ENCODE peak calls at places on chromosomes 6 and 20, in seven cellular contexts. W is AG10803; S is AG09309; T is astrocyte of the spinal cord; C is HFFc6; K is CD4-positive, alpha-beta T cell; R is H1. H is an unnamed sample.

GRCh38 chr6:158057213-158057987 is 75.7 kb downstream of the SYNJ2 start:
- DNase-seq in W (peak), S (peak), T (peak), C (peak), K (no peak), R (no peak), H (no peak)

GRCh38 chr20:6086868-6087267 is 33.0 kb upstream of the LRRN4 start:
- DNase-seq in W (peak), S (no peak), T (no peak), C (no peak), K (no peak), R (no peak), H (no peak)

GRCh38 chr20:23069073-23069472 is 17.1 kb downstream of the CD93 start:
- DNase-seq in W (no peak), S (no peak), T (no peak), C (no peak), K (no peak), R (no peak), H (no peak)

GRCh38 chr6:111791415-111791814 is 81.8 kb downstream of the FYN start:
- DNase-seq in W (peak), S (no peak), T (no peak), C (peak), K (no peak), R (no peak), H (no peak)

GRCh38 chr6:94215614-94216013 is 796.3 kb upstream of the EPHA7 start:
- DNase-seq in W (no peak), S (no peak), T (no peak), C (no peak), K (no peak), R (no peak), H (no peak)

GRCh38 chr6:28488916-28489365 is 26.7 kb downstream of the GPX6 start:
- DNase-seq in W (peak), S (peak), T (peak), C (peak), K (no peak), R (peak), H (no peak)

GRCh38 chr6:157649311-157650260 is 173.5 kb upstream of the SNX9 start:
- DNase-seq in W (no peak), S (no peak), T (no peak), C (no peak), K (no peak), R (no peak), H (no peak)

GRCh38 chr6:170253910-170254269 is 37.0 kb downstream of the DLL1 start:
- DNase-seq in W (no peak), S (no peak), T (no peak), C (no peak), K (no peak), R (no peak), H (no peak)

GRCh38 chr20:50460608-50461268 is 49.4 kb upstream of the PTPN1 start:
- DNase-seq in W (peak), S (no peak), T (peak), C (peak), K (peak), R (peak), H (peak)

GRCh38 chr6:147106759-147107401 is 97.3 kb upstream of the STXBP5 start:
- DNase-seq in W (peak), S (no peak), T (peak), C (peak), K (no peak), R (no peak), H (no peak)

GRCh38 chr6:10554826-10555225 is 33.7 kb downstream of the GCNT2 start:
- DNase-seq in W (no peak), S (no peak), T (no peak), C (no peak), K (no peak), R (no peak), H (no peak)

GRCh38 chr6:16773376-16773775 is 12.1 kb upstream of the ATXN1 start:
- DNase-seq in W (no peak), S (no peak), T (no peak), C (no peak), K (no peak), R (no peak), H (no peak)

GRCh38 chr6:134676307-134677281 is 273.3 kb downstream of the ALDH8A1 start:
- DNase-seq in W (no peak), S (no peak), T (peak), C (no peak), K (no peak), R (no peak), H (no peak)

GRCh38 chr6:17431581-17431980 is 38.2 kb downstream of the CAP2 start:
- DNase-seq in W (peak), S (peak), T (peak), C (peak), K (no peak), R (no peak), H (no peak)

GRCh38 chr6:71226151-71226550 is 62.5 kb upstream of the OGFRL1 start:
- DNase-seq in W (no peak), S (no peak), T (no peak), C (no peak), K (no peak), R (no peak), H (no peak)

GRCh38 chr20:50824137-50824536 is 29.3 kb downstream of the BCAS4 start:
- DNase-seq in W (peak), S (no peak), T (peak), C (peak), K (no peak), R (no peak), H (no peak)

GRCh38 chr6:105485456-105485855 is 82.6 kb upstream of the PREP start:
- DNase-seq in W (no peak), S (no peak), T (no peak), C (no peak), K (no peak), R (no peak), H (no peak)

GRCh38 chr6:69732640-69733039 is 64.2 kb downstream of the LMBRD1 start:
- DNase-seq in W (peak), S (no peak), T (peak), C (no peak), K (no peak), R (no peak), H (no peak)

GRCh38 chr20:20765696-20766095 is 53.3 kb upstream of the RALGAPA2 start:
- DNase-seq in W (no peak), S (no peak), T (no peak), C (no peak), K (no peak), R (no peak), H (no peak)

GRCh38 chr6:4920914-4921410 is 82.9 kb downstream of the RPP40 start:
- DNase-seq in W (peak), S (no peak), T (no peak), C (no peak), K (no peak), R (no peak), H (no peak)

GRCh38 chr20:43440531-43440930 is 17.2 kb upstream of the SRSF6 start:
- DNase-seq in W (no peak), S (no peak), T (no peak), C (no peak), K (no peak), R (no peak), H (no peak)

GRCh38 chr6:158611600-158612041 is 32.9 kb downstream of the DYNLT1 start:
- DNase-seq in W (no peak), S (no peak), T (no peak), C (no peak), K (no peak), R (peak), H (no peak)

GRCh38 chr6:45021652-45022051 is 306.5 kb upstream of the RUNX2 start:
- DNase-seq in W (peak), S (no peak), T (peak), C (peak), K (no peak), R (no peak), H (no peak)

GRCh38 chr6:66985816-66986215 is 1278.8 kb upstream of the EYS start:
- DNase-seq in W (no peak), S (no peak), T (no peak), C (no peak), K (no peak), R (no peak), H (no peak)

DNA sequence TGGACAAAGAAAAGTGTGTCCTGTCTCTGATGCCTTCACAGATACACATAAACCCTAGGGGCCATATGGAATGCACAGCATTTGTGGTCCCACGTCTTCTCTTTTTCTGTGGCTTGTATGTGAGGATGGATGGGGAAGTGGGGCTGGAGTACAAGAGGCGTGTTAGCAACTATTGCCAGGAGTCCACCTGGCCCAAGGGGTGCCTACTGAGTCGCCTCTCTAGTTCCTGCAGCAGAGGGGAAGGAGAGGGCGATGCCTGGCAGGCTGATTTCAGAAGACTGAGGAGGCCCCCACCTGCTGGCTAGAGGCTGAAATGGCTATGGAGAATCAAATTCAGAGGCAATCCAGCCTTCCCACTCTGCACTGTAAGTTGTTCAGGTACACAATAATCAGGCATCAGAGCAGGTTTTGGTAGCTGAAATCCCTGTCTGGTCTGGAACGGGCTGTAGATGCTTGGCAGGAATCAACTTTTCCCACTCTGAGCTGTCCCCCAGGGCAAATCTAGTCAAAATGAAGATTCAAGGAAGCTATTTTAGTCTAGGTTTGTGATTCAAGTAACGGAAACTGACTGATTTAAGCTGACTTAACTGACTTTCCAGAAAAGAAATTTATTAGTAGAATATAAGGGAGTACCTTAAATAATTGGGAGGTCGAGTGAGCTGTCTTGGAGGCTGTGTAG is 14.9 kb upstream of the PPARD start:
- DNase-seq in W (peak), S (no peak), T (peak), C (peak), K (peak), R (peak), H (peak)
- TF ChIP-seq CTCF in W (peak), S (peak), T (peak), C (peak), K (peak), R (peak), H (peak)

DNA sequence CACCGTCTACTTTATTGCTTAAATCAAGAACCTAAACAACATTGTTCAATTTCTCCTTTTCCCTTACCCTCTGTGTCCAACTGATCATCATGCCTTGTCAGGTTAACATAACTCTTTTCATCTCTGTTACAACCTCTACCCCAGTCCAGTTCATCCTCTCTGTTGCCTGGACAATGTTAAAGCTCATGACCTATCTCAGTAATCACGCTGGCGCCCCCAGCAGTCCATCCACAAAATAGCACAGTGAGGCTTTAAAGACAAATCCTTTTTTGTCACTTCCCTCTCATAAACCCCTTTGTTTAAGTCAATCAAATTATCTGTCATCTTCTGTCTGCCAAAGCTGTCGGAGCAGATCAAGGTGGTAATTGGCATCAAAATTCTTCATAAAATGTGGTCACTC is 140.1 kb downstream of the QKI start:
- DNase-seq in W (peak), S (no peak), T (peak), C (peak), K (peak), R (peak), H (peak)
- TF ChIP-seq CTCF in W (peak), S (peak), T (peak), C (peak), K (peak), R (peak), H (peak)

GRCh38 chr20:36154696-36155628 is at the start of gene EPB41L1:
- DNase-seq in W (no peak), S (no peak), T (peak), C (no peak), K (no peak), R (peak), H (no peak)

GRCh38 chr20:36155629-36155971 is 1.1 kb downstream of the EPB41L1 start:
- DNase-seq in W (no peak), S (no peak), T (no peak), C (no peak), K (no peak), R (no peak), H (no peak)

GRCh38 chr20:36152266-36152665 is 2.3 kb upstream of the EPB41L1 start:
- DNase-seq in W (no peak), S (no peak), T (no peak), C (no peak), K (no peak), R (no peak), H (no peak)

GRCh38 chr20:36153204-36153603 is 1.3 kb upstream of the EPB41L1 start:
- DNase-seq in W (no peak), S (no peak), T (no peak), C (no peak), K (no peak), R (no peak), H (no peak)

DNA sequence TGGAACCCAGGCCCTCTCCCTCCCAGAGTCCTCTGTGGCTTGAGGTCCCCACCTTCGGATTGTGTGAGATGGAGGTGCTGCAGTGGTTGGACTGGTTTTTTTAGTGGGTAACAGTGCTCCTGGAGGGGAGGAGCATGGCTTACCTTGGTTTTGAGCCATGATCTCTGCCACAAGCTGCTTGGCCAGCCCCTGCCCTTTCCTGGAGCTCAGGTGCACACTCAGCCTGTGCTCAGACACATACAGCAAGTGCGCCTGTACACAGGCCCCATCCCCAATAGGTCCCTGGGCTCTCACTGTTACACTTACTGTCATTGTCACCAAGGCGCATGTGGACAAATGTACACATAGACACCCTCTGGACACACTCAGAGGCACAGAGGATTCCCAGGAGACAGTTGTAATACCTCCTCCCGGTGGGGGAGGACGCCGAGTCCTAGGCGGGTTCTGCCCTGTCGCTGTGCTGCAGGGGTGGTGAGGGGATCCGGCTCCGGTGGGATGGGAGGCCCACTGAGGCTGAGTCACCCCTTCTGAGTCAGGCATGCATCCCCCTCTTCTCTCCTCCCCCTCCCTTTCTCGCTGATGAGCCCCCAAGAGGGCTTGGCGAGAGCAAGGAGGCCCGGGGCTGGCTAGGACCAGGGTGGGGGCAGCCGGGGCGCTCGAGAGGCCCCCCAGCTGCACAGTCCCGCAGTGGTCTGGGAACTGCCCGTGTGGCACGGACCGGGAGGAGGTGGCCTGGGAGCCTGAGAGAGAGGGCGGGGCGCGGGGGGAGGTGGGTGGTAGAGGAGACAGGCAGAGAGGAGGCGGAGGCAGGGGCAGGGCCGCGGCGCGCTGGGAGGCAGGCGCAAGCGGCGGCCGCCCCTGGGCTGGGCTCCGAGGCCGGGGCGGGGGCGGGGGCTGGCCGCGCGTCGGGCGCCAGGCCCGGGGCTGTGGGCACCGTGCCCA is 515 bp upstream of the EPB41L1 start:
- DNase-seq in W (peak), S (no peak), T (peak), C (peak), K (no peak), R (peak), H (no peak)
- TF ChIP-seq CTCF in W (no peak), S (no peak), T (no peak), C (no peak), K (no peak), R (no peak), H (no peak)

GRCh38 chr6:168150551-168151444 is 71.8 kb upstream of the FRMD1 start:
- DNase-seq in W (no peak), S (no peak), T (no peak), C (no peak), K (no peak), R (peak), H (no peak)
- TF ChIP-seq CTCF in W (peak), S (peak), T (peak), C (peak), K (no peak), R (peak), H (no peak)

DNA sequence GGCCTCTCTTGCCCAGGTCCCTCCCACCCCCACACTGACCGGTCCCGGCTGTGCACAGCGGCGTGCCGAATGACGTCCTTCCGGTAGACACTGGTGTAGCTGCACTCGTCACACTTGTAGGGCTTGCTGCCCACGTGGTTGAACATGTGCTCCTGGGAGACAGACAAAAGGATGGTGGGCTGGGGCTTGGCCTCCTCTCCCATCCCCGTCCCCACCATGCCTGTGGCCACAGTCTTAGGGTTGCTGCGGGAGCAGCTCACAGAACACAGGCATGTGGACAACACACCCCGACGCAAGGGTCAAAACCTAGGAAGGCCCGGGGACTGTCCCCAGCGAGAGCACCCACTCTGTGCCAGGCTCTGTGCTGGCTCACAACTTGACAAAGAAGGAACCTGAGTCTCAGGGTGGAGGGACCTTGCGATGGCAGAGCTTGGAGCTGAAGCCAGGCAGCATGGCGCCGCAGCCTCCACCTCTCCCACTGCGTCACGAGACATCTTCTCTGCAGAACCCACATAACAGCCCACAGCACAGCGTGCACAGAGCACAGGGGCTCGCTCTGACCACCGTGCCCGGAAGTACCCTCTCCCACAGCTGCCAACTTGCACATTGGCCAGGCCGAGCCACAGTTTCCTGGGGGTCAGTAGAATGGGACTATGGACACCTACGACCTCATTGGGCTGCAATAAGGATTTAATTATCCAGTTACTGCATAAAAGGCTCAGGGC is 9.8 kb downstream of the ZNF335 start:
- DNase-seq in W (no peak), S (no peak), T (no peak), C (no peak), K (no peak), R (no peak), H (no peak)
- TF ChIP-seq CTCF in W (no peak), S (no peak), T (no peak), C (no peak), K (no peak), R (no peak), H (no peak)

GRCh38 chr6:2245103-2245953 is at the start of gene GMDS:
- DNase-seq in W (peak), S (peak), T (peak), C (peak), K (peak), R (peak), H (peak)
- TF ChIP-seq CTCF in W (no peak), S (no peak), T (no peak), C (peak), K (no peak), R (no peak), H (no peak)

DNA sequence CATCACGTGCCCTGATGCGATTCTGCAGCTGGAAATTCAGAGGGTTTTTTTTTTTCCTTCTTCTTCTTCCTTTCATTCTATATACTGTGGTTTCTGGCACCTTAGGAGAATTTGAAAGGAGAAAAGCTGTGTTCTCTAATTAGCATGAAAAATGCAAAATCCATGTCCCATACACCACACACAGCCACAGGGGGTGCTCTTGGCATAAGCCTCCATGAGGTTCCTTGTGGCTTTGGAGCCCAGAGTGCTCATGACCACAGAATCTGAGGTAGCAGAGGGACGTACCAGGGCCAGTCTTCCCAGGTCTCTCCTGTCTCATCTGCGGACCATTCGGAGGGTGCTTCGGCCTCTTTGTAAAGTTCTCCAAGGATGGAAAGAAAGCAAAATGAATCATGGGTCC is 258.4 kb upstream of the CDH4 start:
- DNase-seq in W (no peak), S (no peak), T (no peak), C (no peak), K (no peak), R (no peak), H (no peak)
- TF ChIP-seq CTCF in W (no peak), S (no peak), T (peak), C (peak), K (no peak), R (no peak), H (no peak)

GRCh38 chr6:39947611-39948068 is 13.4 kb upstream of the MOCS1 start:
- DNase-seq in W (no peak), S (no peak), T (no peak), C (no peak), K (no peak), R (no peak), H (no peak)
- TF ChIP-seq CTCF in W (no peak), S (no peak), T (no peak), C (no peak), K (no peak), R (no peak), H (no peak)

H was measured in natural killer cell.